ENCODE peak calls at places on chromosome 11, in five cellular contexts. A is A673, M is PC-3, T is A549, O is body of pancreas. N is an unnamed sample. For H3K9me3, the result is how much of the 10 kb centered on the place peaks cover.

GRCh38 chr11:85951049-85951405 is 95.8 kb downstream of the CCDC83 start:
- DNase-seq in A (no peak), M (no peak), T (no peak), O (no peak), N (no peak)

GRCh38 chr11:8913961-8914660 is 3.1 kb downstream of the AKIP1 start:
- DNase-seq in A (peak), M (peak), T (peak), O (peak), N (peak)

GRCh38 chr11:7514099-7514725 is 413 bp downstream of the PPFIBP2 start:
- DNase-seq in A (no peak), M (no peak), T (peak), O (peak), N (peak)

GRCh38 chr11:325796-326591 is 5.3 kb upstream of the IFITM3 start:
- DNase-seq in A (no peak), M (no peak), T (no peak), O (no peak), N (no peak)

GRCh38 chr11:67292671-67293070 is 3.6 kb downstream of the ANKRD13D start:
- DNase-seq in A (no peak), M (no peak), T (no peak), O (no peak), N (no peak)

GRCh38 chr11:128483211-128483788 is 104.1 kb downstream of the ETS1 start:
- DNase-seq in A (no peak), M (no peak), T (no peak), O (no peak), N (no peak)

GRCh38 chr11:94583213-94583884 is 16.2 kb downstream of the PIWIL4 start:
- DNase-seq in A (no peak), M (no peak), T (no peak), O (no peak), N (no peak)

GRCh38 chr11:36155770-36156485 is 133.3 kb downstream of the COMMD9 start:
- DNase-seq in A (peak), M (peak), T (no peak), O (no peak), N (no peak)

GRCh38 chr11:35182317-35182939 is 43.5 kb downstream of the CD44 start:
- DNase-seq in A (no peak), M (peak), T (no peak), O (no peak), N (no peak)

GRCh38 chr11:128399186-128399585 is 188.2 kb downstream of the ETS1 start:
- DNase-seq in A (no peak), M (peak), T (no peak), O (no peak), N (no peak)

GRCh38 chr11:119223856-119224255 is 17.7 kb downstream of the CBL start:
- DNase-seq in A (no peak), M (no peak), T (no peak), O (no peak), N (no peak)

GRCh38 chr11:122258446-122258994 is 142.5 kb upstream of the BLID start:
- DNase-seq in A (peak), M (no peak), T (no peak), O (no peak), N (no peak)

GRCh38 chr11:91160661-91161060 is 937.8 kb upstream of the CHORDC1 start:
- DNase-seq in A (no peak), M (no peak), T (no peak), O (no peak), N (no peak)

GRCh38 chr11:102402556-102402955 is 50.0 kb downstream of the TMEM123 start:
- DNase-seq in A (no peak), M (no peak), T (no peak), O (no peak), N (no peak)

GRCh38 chr11:79579063-79579462 is 138.2 kb upstream of the TENM4 start:
- DNase-seq in A (no peak), M (no peak), T (no peak), O (no peak), N (no peak)

GRCh38 chr11:1889941-1890855 is 1.5 kb downstream of the PRR33 start:
- DNase-seq in A (no peak), M (no peak), T (no peak), O (no peak), N (no peak)

GRCh38 chr11:128738942-128739341 is 45.1 kb downstream of the FLI1 start:
- DNase-seq in A (no peak), M (no peak), T (no peak), O (no peak), N (no peak)

GRCh38 chr11:77198440-77198849 is 70.4 kb downstream of the MYO7A start:
- DNase-seq in A (peak), M (peak), T (peak), O (peak), N (no peak)

GRCh38 chr11:61158691-61159381 is 2.4 kb downstream of the VPS37C start:
- DNase-seq in A (no peak), M (peak), T (no peak), O (no peak), N (peak)

GRCh38 chr11:61162092-61162935 is 1.1 kb upstream of the VPS37C start:
- DNase-seq in A (peak), M (peak), T (peak), O (peak), N (peak)

GRCh38 chr11:61163714-61164609 is 2.7 kb upstream of the VPS37C start:
- DNase-seq in A (no peak), M (no peak), T (no peak), O (no peak), N (no peak)

GRCh38 chr11:61160487-61161189 is 588 bp downstream of the VPS37C start:
- DNase-seq in A (peak), M (peak), T (no peak), O (no peak), N (no peak)

DNA sequence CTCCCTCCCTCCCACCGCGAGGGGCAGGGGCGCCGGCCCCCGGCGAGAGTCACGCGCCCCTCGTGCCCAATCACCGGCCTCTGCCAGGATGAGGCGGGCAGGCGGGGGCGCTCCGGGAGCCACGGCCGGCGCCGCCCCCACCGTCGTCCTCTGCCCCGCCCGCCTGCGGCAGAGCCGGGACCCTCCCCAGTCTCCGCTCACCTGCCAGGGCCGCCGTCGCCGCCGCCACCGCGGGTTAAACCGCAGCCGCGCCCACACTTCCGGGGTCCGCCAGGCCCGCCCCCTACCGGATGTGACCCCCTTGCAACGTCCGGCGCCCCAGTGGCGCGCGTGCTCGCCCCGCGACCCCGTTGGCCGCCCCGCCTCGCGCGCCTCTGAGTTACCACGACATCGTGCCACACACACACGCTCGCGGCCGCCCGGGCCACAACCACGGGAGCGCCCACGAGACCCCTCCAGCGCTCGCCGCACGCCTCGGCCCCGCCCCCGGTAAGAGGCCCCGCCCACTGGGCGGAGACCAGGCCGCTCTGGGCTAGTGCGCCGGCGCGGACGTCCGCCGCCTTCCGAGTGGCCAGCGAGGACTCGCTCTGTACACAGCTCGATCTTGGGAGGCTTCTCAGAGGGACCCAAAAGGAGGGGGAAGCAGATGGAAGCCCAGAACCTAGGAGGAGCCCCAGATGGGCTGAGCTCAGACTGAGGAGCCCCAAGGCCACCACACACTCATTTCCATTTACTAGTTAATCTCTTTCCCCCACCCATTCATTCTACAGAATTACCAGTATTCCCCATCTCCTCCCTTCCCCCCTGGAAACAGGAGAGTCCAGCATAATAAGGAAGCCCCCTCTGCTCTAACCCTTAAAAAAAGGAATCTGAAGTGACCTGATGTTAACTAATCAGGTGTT is at the start of gene VPS37C:
- DNase-seq in A (peak), M (peak), T (peak), O (peak), N (peak)
- TF ChIP-seq CTCF in A (no peak), M (no peak), T (no peak), O (peak), N (peak)

DNA sequence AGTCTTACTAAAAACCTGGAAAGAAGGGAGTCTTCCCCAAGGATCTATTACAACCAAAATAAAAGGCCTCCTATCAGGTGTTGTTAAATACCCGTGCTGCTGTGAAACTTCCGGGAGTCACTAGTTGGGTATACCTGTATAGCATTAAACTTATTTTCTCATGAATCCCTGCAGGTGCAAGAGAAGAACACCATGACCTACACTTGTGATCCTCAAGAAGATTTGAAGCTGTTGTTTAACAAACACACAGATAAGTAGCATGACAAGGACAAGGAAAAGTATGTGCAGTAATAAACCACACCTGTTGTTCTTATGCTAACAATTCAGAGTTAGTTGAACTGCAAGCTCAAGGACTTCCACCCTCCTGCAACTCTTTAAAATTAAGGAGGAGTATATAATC is 12.0 kb downstream of the OR4C45 start:
- DNase-seq in A (no peak), M (no peak), T (no peak), O (no peak), N (no peak)
- H3K9me3 ChIP-seq in A (under half), M (under half), T (under half), O (under half), N (under half)

DNA sequence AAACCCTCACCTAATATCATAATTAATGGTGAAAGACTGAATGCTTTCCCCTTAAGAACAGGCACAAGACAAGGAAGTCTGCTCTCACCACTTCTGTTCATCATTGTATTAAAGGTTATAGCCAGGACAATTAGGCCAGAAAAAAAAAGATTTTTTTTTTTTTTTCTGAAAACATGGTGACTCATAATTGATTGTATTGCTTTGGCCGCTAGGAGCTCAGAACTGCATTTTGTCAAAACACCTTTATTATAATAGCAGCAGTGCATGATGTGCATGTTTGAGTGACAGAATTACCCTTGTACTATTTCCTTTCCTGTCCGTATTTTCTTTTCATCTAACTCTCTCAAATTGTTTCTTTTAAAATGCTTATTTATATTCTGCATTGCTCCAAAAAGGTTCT is 98.1 kb downstream of the RNF169 start:
- DNase-seq in A (no peak), M (peak), T (no peak), O (no peak), N (no peak)
- TF ChIP-seq CTCF in A (no peak), M (no peak), T (no peak), O (no peak), N (no peak)

GRCh38 chr11:54927704-54928103 is 221.1 kb downstream of the OR4A5 start:
- DNase-seq in A (no peak), M (no peak), T (no peak), O (no peak), N (no peak)

DNA sequence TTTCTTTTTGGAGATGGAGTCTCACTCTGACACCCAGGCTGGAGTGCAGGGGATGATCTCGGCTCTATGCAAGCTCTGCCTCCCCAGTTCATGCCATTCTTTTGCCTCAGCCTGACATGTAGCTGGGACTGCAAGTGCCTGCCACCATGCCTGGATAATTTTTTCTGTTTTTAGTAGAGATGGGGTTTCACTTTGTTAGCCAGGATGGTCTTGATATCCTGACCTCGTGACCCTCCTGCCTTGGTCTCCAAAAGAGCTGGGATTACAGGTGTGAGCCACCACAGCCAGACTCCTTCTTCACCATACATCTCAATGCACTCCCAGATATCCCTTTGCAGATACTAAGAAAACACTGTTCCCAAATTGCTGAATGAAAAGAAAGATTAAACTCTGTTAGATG is 224.3 kb downstream of the OR4A5 start:
- DNase-seq in A (no peak), M (no peak), T (no peak), O (no peak), N (no peak)
- H3K9me3 ChIP-seq in A (half or more), M (under half), T (under half), O (half or more), N (half or more)

GRCh38 chr11:116719102-116719501 is 53.7 kb downstream of the BUD13 start:
- DNase-seq in A (no peak), M (no peak), T (no peak), O (no peak), N (no peak)

GRCh38 chr11:116714902-116715301 is 57.9 kb downstream of the BUD13 start:
- DNase-seq in A (no peak), M (no peak), T (no peak), O (no peak), N (no peak)

GRCh38 chr11:116716617-116717016 is 56.2 kb downstream of the BUD13 start:
- DNase-seq in A (no peak), M (no peak), T (no peak), O (no peak), N (peak)

GRCh38 chr11:116712428-116712827 is 60.4 kb downstream of the BUD13 start:
- DNase-seq in A (no peak), M (no peak), T (no peak), O (no peak), N (no peak)

DNA sequence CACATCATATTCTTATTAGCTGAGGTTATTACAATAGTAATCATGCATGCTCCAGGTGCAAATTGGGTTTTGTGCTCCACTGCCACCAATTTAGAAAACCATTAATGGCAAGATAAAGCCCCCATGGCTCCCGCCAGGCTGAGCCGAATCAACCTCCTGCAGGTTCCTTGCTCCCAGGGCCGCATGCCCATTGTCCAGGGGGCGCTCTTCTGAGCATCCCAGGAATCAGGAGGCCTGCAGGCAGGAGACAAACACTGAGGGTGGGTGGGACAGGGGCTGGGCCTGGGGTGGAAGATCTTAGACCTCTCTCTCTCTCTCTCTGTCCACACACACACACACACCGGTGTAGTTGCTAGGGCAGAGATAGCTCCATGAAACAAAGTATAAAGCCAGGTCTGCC is 57.4 kb downstream of the BUD13 start:
- DNase-seq in A (no peak), M (no peak), T (no peak), O (no peak), N (no peak)
- TF ChIP-seq CTCF in A (no peak), M (peak), T (no peak), O (no peak), N (no peak)

DNA sequence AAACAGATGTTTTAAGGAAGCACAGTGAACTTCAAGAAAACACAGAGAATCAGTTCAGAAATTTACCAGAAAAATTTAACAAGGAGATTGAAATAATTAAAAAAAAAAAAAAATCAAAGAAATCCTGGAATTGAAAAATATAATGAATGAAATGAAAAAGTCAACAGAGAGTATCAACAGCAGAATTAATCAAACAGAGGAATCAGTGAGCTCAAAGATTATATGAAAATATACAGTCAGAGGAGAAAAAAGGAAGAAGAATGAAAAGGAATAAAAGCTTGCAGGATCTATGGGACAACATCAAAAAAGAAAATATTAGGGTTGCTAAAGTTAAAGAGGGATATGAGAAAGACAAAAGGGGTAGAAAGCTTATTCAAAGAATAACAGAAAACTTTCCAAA is 82.3 kb downstream of the XRRA1 start:
- DNase-seq in A (no peak), M (no peak), T (no peak), O (no peak), N (no peak)
- H3K9me3 ChIP-seq in A (half or more), M (half or more), T (under half), O (half or more), N (half or more)

GRCh38 chr11:18727499-18728236 is 1.7 kb upstream of the IGSF22 start:
- DNase-seq in A (peak), M (peak), T (peak), O (peak), N (peak)
- TF ChIP-seq CTCF in A (peak), M (peak), T (peak), O (peak), N (peak)

N was measured in transverse colon.